ENCODE peak calls at places on chromosome 19, in four cellular contexts. One of them, this sample, is unnamed.

GRCh38 chr19:48900477-48901452 is 653 bp downstream of the NUCB1 start:
- DNase-seq in fibroblast of lung: peak; percentile 33
- DNase-seq in neuronal stem cell: no peak
- DNase-seq in K562: peak; percentile 56
- DNase-seq in this sample: peak; percentile 39

GRCh38 chr19:35347171-35347929 is at the start of gene FFAR1:
- DNase-seq in K562: no peak
- DNase-seq in neuronal stem cell: no peak
- DNase-seq in fibroblast of lung: no peak
- DNase-seq in this sample: no peak

GRCh38 chr19:44807652-44808462 is 1.0 kb upstream of the BCAM start:
- DNase-seq in neuronal stem cell: peak; percentile 64
- DNase-seq in fibroblast of lung: peak; percentile 60
- DNase-seq in K562: peak; percentile 74
- DNase-seq in this sample: peak; percentile 67

GRCh38 chr19:46602392-46603194 is 1.5 kb downstream of the CALM3 start:
- DNase-seq in fibroblast of lung: no peak
- DNase-seq in K562: no peak
- DNase-seq in neuronal stem cell: no peak
- DNase-seq in this sample: peak; percentile 39

GRCh38 chr19:44303976-44304568 is 753 bp downstream of the ZNF235 start:
- DNase-seq in neuronal stem cell: peak; percentile 21
- DNase-seq in K562: peak; percentile 31
- DNase-seq in fibroblast of lung: peak; percentile 46
- DNase-seq in this sample: peak; percentile 72

GRCh38 chr19:54424660-54425381 is 9.6 kb downstream of the TTYH1 start:
- DNase-seq in K562: no peak
- DNase-seq in neuronal stem cell: no peak
- DNase-seq in fibroblast of lung: no peak
- DNase-seq in this sample: no peak

GRCh38 chr19:5623397-5624153 is 692 bp downstream of the SAFB start:
- DNase-seq in neuronal stem cell: no peak
- DNase-seq in K562: peak; percentile 26
- DNase-seq in fibroblast of lung: no peak
- DNase-seq in this sample: no peak

GRCh38 chr19:11451942-11452813 is 16.7 kb downstream of the PRKCSH start:
- DNase-seq in neuronal stem cell: no peak
- DNase-seq in K562: peak; percentile 43
- DNase-seq in fibroblast of lung: no peak
- DNase-seq in this sample: no peak

GRCh38 chr19:35349614-35350521 is 2.2 kb downstream of the FFAR1 start:
- DNase-seq in neuronal stem cell: no peak
- DNase-seq in fibroblast of lung: no peak
- DNase-seq in K562: no peak
- DNase-seq in this sample: no peak

GRCh38 chr19:43305642-43306041 is 36.3 kb upstream of the PSG9 start:
- DNase-seq in fibroblast of lung: no peak
- DNase-seq in K562: peak; percentile 10
- DNase-seq in neuronal stem cell: no peak
- DNase-seq in this sample: no peak

GRCh38 chr19:49019242-49019932 is 2.5 kb upstream of the LHB start:
- DNase-seq in neuronal stem cell: no peak
- DNase-seq in fibroblast of lung: no peak
- DNase-seq in K562: peak; percentile 91
- DNase-seq in this sample: peak; percentile 72

GRCh38 chr19:44640518-44640917 is 3.2 kb upstream of the PVR start:
- DNase-seq in fibroblast of lung: peak; percentile 59
- DNase-seq in neuronal stem cell: no peak
- DNase-seq in K562: no peak
- DNase-seq in this sample: peak; percentile 45

GRCh38 chr19:46860846-46861690 is at the start of gene ARHGAP35:
- DNase-seq in neuronal stem cell: no peak
- DNase-seq in K562: peak; percentile 94
- DNase-seq in fibroblast of lung: no peak
- DNase-seq in this sample: peak; percentile 92

GRCh38 chr19:53977991-53978731 is 13.3 kb upstream of the CACNG6 start:
- DNase-seq in fibroblast of lung: peak; percentile 90
- DNase-seq in neuronal stem cell: peak; percentile 98
- DNase-seq in K562: peak; percentile 20
- DNase-seq in this sample: peak; percentile 73

GRCh38 chr19:52048604-52049493 is at the start of gene ZNF432:
- DNase-seq in fibroblast of lung: peak; percentile 94
- DNase-seq in K562: peak; percentile 96
- DNase-seq in neuronal stem cell: peak; percentile 92
- DNase-seq in this sample: peak; percentile 95

GRCh38 chr19:2327773-2328400 is 499 bp downstream of the LSM7 start:
- DNase-seq in K562: peak; percentile 78
- DNase-seq in neuronal stem cell: peak; percentile 58
- DNase-seq in fibroblast of lung: peak; percentile 92
- DNase-seq in this sample: peak; percentile 82

GRCh38 chr19:1453525-1454371 is 3.8 kb downstream of the APC2 start:
- DNase-seq in fibroblast of lung: peak; percentile 24
- DNase-seq in K562: no peak
- DNase-seq in neuronal stem cell: no peak
- DNase-seq in this sample: no peak

GRCh38 chr19:48650974-48651681 is 5.1 kb upstream of the CA11 start:
- DNase-seq in fibroblast of lung: no peak
- DNase-seq in K562: peak; percentile 55
- DNase-seq in neuronal stem cell: no peak
- DNase-seq in this sample: no peak

GRCh38 chr19:41296323-41296935 is 13.5 kb upstream of the CCDC97 start:
- DNase-seq in neuronal stem cell: no peak
- DNase-seq in fibroblast of lung: no peak
- DNase-seq in K562: no peak
- DNase-seq in this sample: no peak

GRCh38 chr19:27722625-27723024 is 1490.3 kb downstream of the UQCRFS1 start:
- DNase-seq in fibroblast of lung: no peak
- DNase-seq in neuronal stem cell: no peak
- DNase-seq in K562: no peak
- DNase-seq in this sample: no peak

GRCh38 chr19:7478173-7478842 is 10.5 kb downstream of the PEX11G start:
- DNase-seq in neuronal stem cell: no peak
- DNase-seq in K562: no peak
- DNase-seq in fibroblast of lung: peak; percentile 23
- DNase-seq in this sample: no peak

GRCh38 chr19:35901055-35901644 is 810 bp upstream of the NFKBID start:
- DNase-seq in fibroblast of lung: peak; percentile 65
- DNase-seq in K562: no peak
- DNase-seq in neuronal stem cell: no peak
- DNase-seq in this sample: peak; percentile 84

GRCh38 chr19:40640744-40641143 is 39.6 kb downstream of the LTBP4 start:
- DNase-seq in K562: peak; percentile 61
- DNase-seq in fibroblast of lung: peak; percentile 48
- DNase-seq in neuronal stem cell: no peak
- DNase-seq in this sample: peak; percentile 28

GRCh38 chr19:16433986-16434385 is 37.8 kb downstream of the EPS15L1 start:
- DNase-seq in K562: no peak
- DNase-seq in neuronal stem cell: no peak
- DNase-seq in fibroblast of lung: peak; percentile 25
- DNase-seq in this sample: no peak

GRCh38 chr19:29528350-29528945 is 2.7 kb downstream of the VSTM2B start:
- DNase-seq in fibroblast of lung: peak; percentile 60
- DNase-seq in neuronal stem cell: peak; percentile 81
- DNase-seq in K562: peak; percentile 60
- DNase-seq in this sample: peak; percentile 80

GRCh38 chr19:57560049-57560491 is 407 bp upstream of the ZNF550 start:
- DNase-seq in neuronal stem cell: no peak
- DNase-seq in K562: no peak
- DNase-seq in fibroblast of lung: peak; percentile 70
- DNase-seq in this sample: peak; percentile 58
- H3K4me3 ChIP-seq in neuronal stem cell: peak overlapping the region; percentile 53
- H3K4me3 ChIP-seq in K562: peak overlapping the region; percentile 88
- H3K4me3 ChIP-seq in fibroblast of lung: peak overlapping the region; percentile 77
- H3K4me3 ChIP-seq in this sample: peak overlapping the region; percentile 90

GRCh38 chr19:55605637-55606470 is at the start of gene ZNF865:
- DNase-seq in neuronal stem cell: no peak
- DNase-seq in fibroblast of lung: peak; percentile 87
- DNase-seq in K562: peak; percentile 92
- DNase-seq in this sample: peak; percentile 94

GRCh38 chr19:55603115-55603514 is 2.3 kb upstream of the ZNF865 start:
- DNase-seq in neuronal stem cell: no peak
- DNase-seq in fibroblast of lung: no peak
- DNase-seq in K562: no peak
- DNase-seq in this sample: no peak

GRCh38 chr19:55605207-55605636 is 225 bp upstream of the ZNF865 start:
- DNase-seq in fibroblast of lung: peak; percentile 92
- DNase-seq in neuronal stem cell: peak; percentile 99
- DNase-seq in K562: peak; percentile 98
- DNase-seq in this sample: peak; percentile 99

GRCh38 chr19:55602104-55603001 is 2.3 kb downstream of the ZNF524 start:
- DNase-seq in fibroblast of lung: no peak
- DNase-seq in neuronal stem cell: no peak
- DNase-seq in K562: no peak
- DNase-seq in this sample: no peak

GRCh38 chr19:55603581-55604292 is 1.7 kb upstream of the ZNF865 start:
- DNase-seq in K562: peak; percentile 60
- DNase-seq in fibroblast of lung: no peak
- DNase-seq in neuronal stem cell: no peak
- DNase-seq in this sample: no peak
- H3K9ac ChIP-seq in K562: no peak overlapping the region
- H3K9ac ChIP-seq in fibroblast of lung: no peak overlapping the region
- H3K9ac ChIP-seq in neuronal stem cell: no peak overlapping the region
- H3K9ac ChIP-seq in this sample: no peak overlapping the region

GRCh38 chr19:21045028-21045427 is 24.6 kb downstream of the ZNF430 start:
- DNase-seq in neuronal stem cell: no peak
- DNase-seq in fibroblast of lung: no peak
- DNase-seq in K562: no peak
- DNase-seq in this sample: no peak
- H3K4me3 ChIP-seq in neuronal stem cell: no peak overlapping the region
- H3K4me3 ChIP-seq in fibroblast of lung: no peak overlapping the region
- H3K4me3 ChIP-seq in K562: no peak overlapping the region
- H3K4me3 ChIP-seq in this sample: peak overlapping the region; percentile 15

GRCh38 chr19:37977992-37978391 is 71.0 kb downstream of the SIPA1L3 start:
- DNase-seq in neuronal stem cell: no peak
- DNase-seq in K562: no peak
- DNase-seq in fibroblast of lung: peak; percentile 98
- DNase-seq in this sample: no peak
- H3K9ac ChIP-seq in neuronal stem cell: no peak overlapping the region
- H3K9ac ChIP-seq in K562: no peak overlapping the region
- H3K9ac ChIP-seq in fibroblast of lung: no peak overlapping the region
- H3K9ac ChIP-seq in this sample: no peak overlapping the region